ENCODE peak calls at places on chromosomes 13 and 19, in four cellular contexts. O is fibroblast of lung, J is MM.1S, U is PC-9. P is an unnamed sample.

GRCh38 chr13:99657848-99658265 is 156.6 kb downstream of the TM9SF2 start:
- DNase-seq in J (no peak), U (no peak), O (peak; percentile 46), P (no peak)

GRCh38 chr19:45076029-45076850 is at the start of gene ZNF296:
- DNase-seq in J (peak; percentile 94), U (peak; percentile 90), O (peak; percentile 25), P (no peak)

GRCh38 chr19:30338878-30339623 is 33.1 kb upstream of the ZNF536 start:
- DNase-seq in J (no peak), U (no peak), O (no peak), P (no peak)

GRCh38 chr13:38866649-38867048 is 124.0 kb downstream of the STOML3 start:
- DNase-seq in J (no peak), O (no peak), U (no peak), P (no peak)

GRCh38 chr13:75612354-75612753 is 23.8 kb upstream of the LMO7 start:
- DNase-seq in O (no peak), U (no peak), J (no peak), P (no peak)

GRCh38 chr19:30645946-30646577 is 273.9 kb downstream of the ZNF536 start:
- DNase-seq in O (no peak), U (no peak), J (no peak), P (no peak)

GRCh38 chr19:4052993-4053422 is 13.7 kb downstream of the ZBTB7A start:
- DNase-seq in U (peak; percentile 46), O (no peak), J (no peak), P (no peak)

GRCh38 chr13:99980201-99981114 is 1.1 kb upstream of the ZIC2 start:
- DNase-seq in J (peak; percentile 85), O (peak; percentile 69), U (peak; percentile 85), P (peak; percentile 86)

GRCh38 chr19:1469200-1469935 is 9.6 kb downstream of the C19orf25 start:
- DNase-seq in O (no peak), U (no peak), J (no peak), P (no peak)

GRCh38 chr13:76759877-76760276 is 126.3 kb downstream of the KCTD12 start:
- DNase-seq in J (no peak), U (no peak), O (peak; percentile 71), P (no peak)

GRCh38 chr13:45718063-45718462 is 15.9 kb downstream of the CBY2 start:
- DNase-seq in O (peak; percentile 15), J (peak; percentile 35), U (no peak), P (no peak)

GRCh38 chr13:64985075-64985474 is 2245.1 kb downstream of the PCDH9 start:
- DNase-seq in U (no peak), O (no peak), J (no peak), P (no peak)

GRCh38 chr19:42386974-42387707 is 3.0 kb downstream of the CNFN start:
- DNase-seq in U (peak; percentile 89), O (peak; percentile 40), J (peak; percentile 64), P (no peak)

GRCh38 chr19:17902701-17903100 is 30.1 kb upstream of the CCDC124 start:
- DNase-seq in O (peak; percentile 49), U (no peak), J (no peak), P (peak; percentile 26)

GRCh38 chr13:79480954-79481684 is at the start of gene NDFIP2:
- DNase-seq in J (peak; percentile 89), O (peak; percentile 88), U (peak; percentile 94), P (peak; percentile 92)

GRCh38 chr13:103573446-103573845 is 507.2 kb upstream of the SLC10A2 start:
- DNase-seq in U (no peak), J (no peak), O (no peak), P (no peak)

GRCh38 chr13:86737334-86737932 is 933.7 kb upstream of the SLITRK5 start:
- DNase-seq in J (no peak), O (no peak), U (no peak), P (no peak)

GRCh38 chr13:29569253-29570057 is 26.0 kb downstream of the SLC7A1 start:
- DNase-seq in O (peak; percentile 49), J (no peak), U (no peak), P (no peak)

GRCh38 chr19:3693030-3693925 is 7.0 kb downstream of the PIP5K1C start:
- DNase-seq in U (no peak), O (no peak), J (no peak), P (no peak)

GRCh38 chr19:31943778-31944177 is 401.6 kb upstream of the ZNF507 start:
- DNase-seq in J (no peak), O (no peak), U (no peak), P (no peak)

GRCh38 chr13:97892717-97893116 is 60.8 kb upstream of the IPO5 start:
- DNase-seq in U (no peak), J (no peak), O (peak; percentile 52), P (no peak)

GRCh38 chr19:44947041-44947581 is 1.3 kb downstream of the APOC2 start:
- DNase-seq in U (no peak), J (no peak), O (no peak), P (no peak)

GRCh38 chr19:5448374-5448773 is 6.8 kb upstream of the ZNRF4 start:
- DNase-seq in O (no peak), U (no peak), J (no peak), P (no peak)

GRCh38 chr19:17733127-17733526 is 13.8 kb downstream of the MAP1S start:
- DNase-seq in U (no peak), J (no peak), O (no peak), P (no peak)

GRCh38 chr19:7699422-7700127 is 2.4 kb downstream of the FCER2 start:
- DNase-seq in J (no peak), O (peak; percentile 3), U (peak; percentile 15), P (no peak)

GRCh38 chr13:113747291-113747833 is 11.7 kb upstream of the TMEM255B start:
- DNase-seq in O (no peak), U (no peak), J (no peak), P (no peak)

GRCh38 chr19:10848208-10848843 is at the start of gene C19orf38:
- DNase-seq in U (no peak), O (no peak), J (no peak), P (no peak)

GRCh38 chr13:77915676-77916075 is 3.0 kb downstream of the EDNRB start:
- DNase-seq in J (no peak), O (no peak), U (no peak), P (no peak)

GRCh38 chr13:75153834-75154233 is 328.1 kb downstream of the TBC1D4 start:
- DNase-seq in U (no peak), O (peak; percentile 32), J (no peak), P (no peak)

GRCh38 chr19:42396248-42396541 is 6.1 kb upstream of the CNFN start:
- DNase-seq in O (no peak), U (no peak), J (no peak), P (no peak)

GRCh38 chr19:45294291-45295029 is 28.2 kb downstream of the CKM start:
- DNase-seq in O (no peak), J (no peak), U (no peak), P (no peak)

GRCh38 chr19:55232986-55233385 is 4.4 kb upstream of the TMEM86B start:
- DNase-seq in J (no peak), O (no peak), U (no peak), P (no peak)

GRCh38 chr19:11291991-11292390 is 4.0 kb upstream of the TSPAN16 start:
- DNase-seq in O (no peak), J (no peak), U (no peak), P (no peak)

GRCh38 chr13:65841156-65841555 is 1389.0 kb downstream of the PCDH9 start:
- DNase-seq in U (no peak), J (no peak), O (peak; percentile 50), P (no peak)

GRCh38 chr13:109803822-109804221 is 17.4 kb upstream of the IRS2 start:
- DNase-seq in J (no peak), U (peak; percentile 75), O (no peak), P (no peak)

GRCh38 chr13:45921337-45921736 is 69.8 kb upstream of the SIAH3 start:
- DNase-seq in J (no peak), U (no peak), O (no peak), P (no peak)

GRCh38 chr13:35630551-35631275 is 154.2 kb upstream of the MAB21L1 start:
- DNase-seq in O (peak; percentile 54), U (no peak), J (peak; percentile 22), P (no peak)
- TF ChIP-seq CTCF in O (peak; percentile 87), U (peak; percentile 85), J (peak; percentile 60), P (peak; percentile 68)

GRCh38 chr13:94710881-94711560 is 1.3 kb downstream of the SOX21 start:
- DNase-seq in J (peak; percentile 35), U (no peak), O (no peak), P (no peak)

GRCh38 chr13:94712287-94712811 is at the start of gene SOX21:
- DNase-seq in U (no peak), O (no peak), J (no peak), P (no peak)

GRCh38 chr13:94712812-94713555 is 639 bp upstream of the SOX21 start:
- DNase-seq in O (peak; percentile 75), J (no peak), U (no peak), P (no peak)

GRCh38 chr13:94710081-94710809 is 2.1 kb downstream of the SOX21 start:
- DNase-seq in U (no peak), J (no peak), O (no peak), P (no peak)

DNA sequence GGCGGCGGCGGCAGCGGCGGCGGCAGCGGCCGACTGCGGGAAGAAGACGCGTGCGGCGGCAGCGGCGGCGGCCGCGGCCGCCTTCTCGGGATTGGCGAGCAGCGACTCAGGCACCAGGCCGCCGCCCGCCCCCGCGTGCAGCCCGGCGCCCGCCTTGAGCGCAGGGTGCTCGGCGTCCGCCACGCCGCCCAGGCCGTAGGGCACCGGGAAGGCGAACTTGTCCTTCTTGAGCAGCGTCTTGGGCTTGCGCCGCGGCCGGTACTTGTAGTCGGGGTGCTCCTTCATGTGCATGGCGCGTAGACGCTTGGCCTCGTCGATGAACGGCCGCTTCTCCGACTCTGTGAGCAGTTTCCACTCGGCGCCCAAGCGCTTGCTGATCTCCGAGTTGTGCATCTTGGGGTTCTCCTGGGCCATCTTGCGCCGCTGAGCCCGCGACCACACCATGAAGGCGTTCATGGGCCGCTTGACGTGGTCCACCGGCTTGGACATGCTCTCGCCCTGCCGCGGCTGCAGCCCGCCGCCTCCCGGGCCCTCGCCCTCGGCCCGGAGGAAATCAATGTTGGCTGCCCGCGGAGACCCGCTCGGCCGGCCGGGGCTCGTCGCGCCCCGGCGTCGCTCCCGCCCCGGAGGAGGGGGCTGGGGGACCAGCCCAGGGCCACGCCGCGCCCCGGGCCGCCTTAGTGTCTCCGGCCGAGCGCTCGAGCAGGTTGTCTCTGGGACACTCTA is 621 bp downstream of the SOX21 start:
- DNase-seq in U (no peak), O (peak; percentile 42), J (no peak), P (no peak)
- H2AFZ ChIP-seq in U (no peak overlapping the region), O (no peak overlapping the region), J (no peak overlapping the region), P (no peak overlapping the region)

GRCh38 chr13:26128676-26129075 is 76.9 kb upstream of the SHISA2 start:
- DNase-seq in J (no peak), O (no peak), U (no peak), P (no peak)

GRCh38 chr13:26133286-26133685 is 81.5 kb upstream of the SHISA2 start:
- DNase-seq in J (no peak), O (no peak), U (no peak), P (no peak)

GRCh38 chr13:26133851-26134250 is 82.0 kb upstream of the SHISA2 start:
- DNase-seq in J (no peak), U (no peak), O (no peak), P (no peak)

GRCh38 chr13:26132756-26133155 is 80.9 kb upstream of the SHISA2 start:
- DNase-seq in U (no peak), O (peak; percentile 6), J (no peak), P (peak; percentile 21)
- TF ChIP-seq CTCF in U (no peak), O (peak; percentile 17), J (peak; percentile 3), P (peak; percentile 53)

GRCh38 chr19:43639507-43640423 is at the start of gene CADM4:
- DNase-seq in J (no peak), O (no peak), U (peak; percentile 56), P (peak; percentile 56)
- H2AFZ ChIP-seq in J (peak within 1 kb of the TSS; percentile 69), O (peak within 1 kb of the TSS; percentile 59), U (peak within 1 kb of the TSS; percentile 82), P (peak within 1 kb of the TSS; percentile 66)

GRCh38 chr19:15125232-15126067 is 18.2 kb downstream of the SYDE1 start:
- DNase-seq in J (peak; percentile 97), U (peak; percentile 97), O (peak; percentile 96), P (peak; percentile 99)
- TF ChIP-seq CTCF in J (no peak), U (no peak), O (no peak), P (peak; percentile 39)

P was measured in DND-41.